ENCODE peak calls at places on chromosomes 16 and 17, in six cellular contexts. One of them, this sample, is unnamed.

GRCh38 chr16:70644763-70645597 is 1.4 kb upstream of the IL34 start:
- DNase-seq in OCI-LY7: peak; percentile 24
- DNase-seq in GM12864: no peak
- DNase-seq in mucosa of descending colon: no peak
- DNase-seq in AG10803: no peak
- DNase-seq in PC-3: no peak
- DNase-seq in this sample: no peak

GRCh38 chr16:84677017-84677803 is 22.6 kb upstream of the USP10 start:
- DNase-seq in AG10803: no peak
- DNase-seq in OCI-LY7: no peak
- DNase-seq in GM12864: no peak
- DNase-seq in PC-3: no peak
- DNase-seq in mucosa of descending colon: no peak
- DNase-seq in this sample: no peak

GRCh38 chr17:69870751-69871199 is 204.2 kb upstream of the KCNJ16 start:
- DNase-seq in OCI-LY7: no peak
- DNase-seq in PC-3: peak; percentile 38
- DNase-seq in mucosa of descending colon: no peak
- DNase-seq in GM12864: no peak
- DNase-seq in AG10803: peak; percentile 92
- DNase-seq in this sample: no peak

GRCh38 chr17:72592242-72592966 is 471.6 kb downstream of the SOX9 start:
- DNase-seq in OCI-LY7: no peak
- DNase-seq in GM12864: no peak
- DNase-seq in mucosa of descending colon: peak; percentile 82
- DNase-seq in AG10803: peak; percentile 81
- DNase-seq in PC-3: peak; percentile 95
- DNase-seq in this sample: peak; percentile 68

GRCh38 chr17:7001562-7001961 is 5.7 kb downstream of the ALOX12 start:
- DNase-seq in AG10803: no peak
- DNase-seq in GM12864: no peak
- DNase-seq in mucosa of descending colon: no peak
- DNase-seq in PC-3: no peak
- DNase-seq in OCI-LY7: no peak
- DNase-seq in this sample: peak; percentile 59

GRCh38 chr17:8264836-8265542 is 15.9 kb downstream of the PFAS start:
- DNase-seq in AG10803: no peak
- DNase-seq in OCI-LY7: no peak
- DNase-seq in PC-3: no peak
- DNase-seq in GM12864: no peak
- DNase-seq in mucosa of descending colon: no peak
- DNase-seq in this sample: no peak

GRCh38 chr17:13405807-13406206 is 195.9 kb downstream of the HS3ST3A1 start:
- DNase-seq in PC-3: no peak
- DNase-seq in GM12864: no peak
- DNase-seq in AG10803: no peak
- DNase-seq in OCI-LY7: no peak
- DNase-seq in mucosa of descending colon: no peak
- DNase-seq in this sample: no peak

GRCh38 chr17:49434821-49435581 is 20.3 kb upstream of the PHB1 start:
- DNase-seq in AG10803: peak; percentile 43
- DNase-seq in mucosa of descending colon: no peak
- DNase-seq in GM12864: no peak
- DNase-seq in OCI-LY7: peak; percentile 63
- DNase-seq in PC-3: peak; percentile 88
- DNase-seq in this sample: no peak

GRCh38 chr17:61385091-61385868 is 14.4 kb upstream of the TBX2 start:
- DNase-seq in PC-3: no peak
- DNase-seq in AG10803: no peak
- DNase-seq in mucosa of descending colon: peak; percentile 38
- DNase-seq in OCI-LY7: no peak
- DNase-seq in GM12864: no peak
- DNase-seq in this sample: no peak

GRCh38 chr17:19386974-19387920 is at the start of gene MFAP4:
- DNase-seq in GM12864: no peak
- DNase-seq in OCI-LY7: no peak
- DNase-seq in AG10803: peak; percentile 96
- DNase-seq in PC-3: no peak
- DNase-seq in mucosa of descending colon: no peak
- DNase-seq in this sample: no peak

GRCh38 chr16:83004868-83005652 is 378.3 kb downstream of the CDH13 start:
- DNase-seq in OCI-LY7: no peak
- DNase-seq in mucosa of descending colon: no peak
- DNase-seq in AG10803: no peak
- DNase-seq in PC-3: no peak
- DNase-seq in GM12864: no peak
- DNase-seq in this sample: no peak

GRCh38 chr17:30571921-30572320 is 94.7 kb downstream of the GOSR1 start:
- DNase-seq in mucosa of descending colon: no peak
- DNase-seq in OCI-LY7: no peak
- DNase-seq in GM12864: no peak
- DNase-seq in PC-3: no peak
- DNase-seq in AG10803: no peak
- DNase-seq in this sample: no peak

GRCh38 chr17:46032909-46033308 is 33.9 kb downstream of the STH start:
- DNase-seq in PC-3: no peak
- DNase-seq in AG10803: no peak
- DNase-seq in OCI-LY7: no peak
- DNase-seq in mucosa of descending colon: no peak
- DNase-seq in GM12864: no peak
- DNase-seq in this sample: no peak

GRCh38 chr16:87297918-87298631 is 19.1 kb downstream of the C16orf95 start:
- DNase-seq in OCI-LY7: peak; percentile 67
- DNase-seq in mucosa of descending colon: no peak
- DNase-seq in PC-3: peak; percentile 31
- DNase-seq in AG10803: no peak
- DNase-seq in GM12864: no peak
- DNase-seq in this sample: no peak

GRCh38 chr16:16016388-16016964 is 67.1 kb downstream of the ABCC1 start:
- DNase-seq in mucosa of descending colon: no peak
- DNase-seq in PC-3: no peak
- DNase-seq in AG10803: no peak
- DNase-seq in GM12864: no peak
- DNase-seq in OCI-LY7: no peak
- DNase-seq in this sample: no peak

GRCh38 chr16:51146256-51146924 is 4.7 kb downstream of the SALL1 start:
- DNase-seq in mucosa of descending colon: no peak
- DNase-seq in GM12864: no peak
- DNase-seq in AG10803: peak; percentile 56
- DNase-seq in PC-3: no peak
- DNase-seq in OCI-LY7: peak; percentile 11
- DNase-seq in this sample: no peak

GRCh38 chr16:56041556-56042140 is 149.6 kb upstream of the GNAO1 start:
- DNase-seq in GM12864: no peak
- DNase-seq in mucosa of descending colon: no peak
- DNase-seq in OCI-LY7: peak; percentile 10
- DNase-seq in AG10803: no peak
- DNase-seq in PC-3: peak; percentile 31
- DNase-seq in this sample: peak; percentile 6

GRCh38 chr16:74623214-74623842 is 16.4 kb upstream of the GLG1 start:
- DNase-seq in AG10803: peak; percentile 62
- DNase-seq in PC-3: peak; percentile 59
- DNase-seq in OCI-LY7: peak; percentile 57
- DNase-seq in mucosa of descending colon: no peak
- DNase-seq in GM12864: no peak
- DNase-seq in this sample: no peak

GRCh38 chr17:61144876-61145564 is 254.6 kb upstream of the TBX2 start:
- DNase-seq in PC-3: no peak
- DNase-seq in OCI-LY7: no peak
- DNase-seq in GM12864: no peak
- DNase-seq in AG10803: no peak
- DNase-seq in mucosa of descending colon: no peak
- DNase-seq in this sample: no peak

GRCh38 chr17:72590882-72591499 is 470.2 kb downstream of the SOX9 start:
- DNase-seq in OCI-LY7: no peak
- DNase-seq in AG10803: no peak
- DNase-seq in PC-3: peak; percentile 57
- DNase-seq in mucosa of descending colon: no peak
- DNase-seq in GM12864: no peak
- DNase-seq in this sample: no peak

GRCh38 chr17:28744104-28744801 is 442 bp downstream of the TRAF4 start:
- DNase-seq in GM12864: no peak
- DNase-seq in OCI-LY7: peak; percentile 68
- DNase-seq in mucosa of descending colon: peak; percentile 83
- DNase-seq in PC-3: no peak
- DNase-seq in AG10803: peak; percentile 36
- DNase-seq in this sample: peak; percentile 77

GRCh38 chr17:10792156-10792555 is 11.7 kb downstream of the TMEM238L start:
- DNase-seq in PC-3: no peak
- DNase-seq in mucosa of descending colon: peak; percentile 70
- DNase-seq in OCI-LY7: no peak
- DNase-seq in AG10803: no peak
- DNase-seq in GM12864: no peak
- DNase-seq in this sample: no peak

GRCh38 chr17:80545499-80545826 is 825 bp downstream of the RPTOR start:
- DNase-seq in OCI-LY7: peak; percentile 27
- DNase-seq in mucosa of descending colon: no peak
- DNase-seq in PC-3: peak; percentile 21
- DNase-seq in AG10803: peak; percentile 8
- DNase-seq in GM12864: no peak
- DNase-seq in this sample: no peak

GRCh38 chr17:37506678-37507077 is 17.0 kb downstream of the DUSP14 start:
- DNase-seq in OCI-LY7: peak; percentile 49
- DNase-seq in AG10803: no peak
- DNase-seq in mucosa of descending colon: no peak
- DNase-seq in GM12864: no peak
- DNase-seq in PC-3: peak; percentile 46
- DNase-seq in this sample: no peak

GRCh38 chr17:13833921-13834320 is 232.2 kb upstream of the HS3ST3A1 start:
- DNase-seq in PC-3: no peak
- DNase-seq in GM12864: no peak
- DNase-seq in mucosa of descending colon: no peak
- DNase-seq in AG10803: peak; percentile 39
- DNase-seq in OCI-LY7: no peak
- DNase-seq in this sample: no peak

GRCh38 chr16:9092282-9092962 is 978 bp downstream of the HAPSTR1 start:
- DNase-seq in OCI-LY7: peak; percentile 52
- DNase-seq in GM12864: no peak
- DNase-seq in mucosa of descending colon: peak; percentile 72
- DNase-seq in PC-3: no peak
- DNase-seq in AG10803: no peak
- DNase-seq in this sample: peak; percentile 62

GRCh38 chr17:48852251-48852650 is 21.4 kb downstream of the CALCOCO2 start:
- DNase-seq in mucosa of descending colon: no peak
- DNase-seq in AG10803: no peak
- DNase-seq in PC-3: no peak
- DNase-seq in GM12864: no peak
- DNase-seq in OCI-LY7: no peak
- DNase-seq in this sample: no peak

GRCh38 chr17:13562271-13562800 is 39.4 kb downstream of the HS3ST3A1 start:
- DNase-seq in GM12864: peak; percentile 5
- DNase-seq in PC-3: peak; percentile 90
- DNase-seq in mucosa of descending colon: no peak
- DNase-seq in AG10803: peak; percentile 92
- DNase-seq in OCI-LY7: no peak
- DNase-seq in this sample: no peak

GRCh38 chr16:2096853-2097620 is 38.7 kb downstream of the PKD1 start:
- DNase-seq in OCI-LY7: no peak
- DNase-seq in PC-3: no peak
- DNase-seq in AG10803: no peak
- DNase-seq in GM12864: no peak
- DNase-seq in mucosa of descending colon: no peak
- DNase-seq in this sample: no peak

DNA sequence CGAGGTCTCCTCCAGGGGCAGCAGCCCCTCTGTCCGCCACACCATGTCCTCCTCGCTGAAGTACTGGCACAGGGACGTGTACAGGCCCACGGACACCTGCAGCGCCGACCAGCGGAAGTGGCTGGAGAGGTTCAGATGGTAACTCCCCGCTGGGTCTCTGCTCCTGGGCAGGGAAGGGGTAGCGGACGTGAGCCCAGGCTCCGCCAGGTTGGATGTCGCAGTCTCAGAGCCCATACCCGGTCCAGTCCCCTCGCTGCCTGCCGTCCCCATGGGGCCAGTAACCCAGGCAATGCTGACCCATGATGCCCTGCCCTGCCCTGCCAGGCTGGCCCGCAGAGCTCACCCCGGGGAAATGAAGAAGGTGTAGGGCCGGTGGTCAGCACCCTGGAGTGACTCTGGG is 33.2 kb downstream of the PKD1 start:
- DNase-seq in AG10803: no peak
- DNase-seq in GM12864: no peak
- DNase-seq in mucosa of descending colon: no peak
- DNase-seq in PC-3: no peak
- DNase-seq in OCI-LY7: no peak
- DNase-seq in this sample: no peak
- H3K4me3 ChIP-seq in AG10803: no peak overlapping the region
- H3K4me3 ChIP-seq in GM12864: no peak overlapping the region
- H3K4me3 ChIP-seq in mucosa of descending colon: no peak overlapping the region
- H3K4me3 ChIP-seq in PC-3: no peak overlapping the region
- H3K4me3 ChIP-seq in OCI-LY7: no peak overlapping the region
- H3K4me3 ChIP-seq in this sample: no peak overlapping the region

DNA sequence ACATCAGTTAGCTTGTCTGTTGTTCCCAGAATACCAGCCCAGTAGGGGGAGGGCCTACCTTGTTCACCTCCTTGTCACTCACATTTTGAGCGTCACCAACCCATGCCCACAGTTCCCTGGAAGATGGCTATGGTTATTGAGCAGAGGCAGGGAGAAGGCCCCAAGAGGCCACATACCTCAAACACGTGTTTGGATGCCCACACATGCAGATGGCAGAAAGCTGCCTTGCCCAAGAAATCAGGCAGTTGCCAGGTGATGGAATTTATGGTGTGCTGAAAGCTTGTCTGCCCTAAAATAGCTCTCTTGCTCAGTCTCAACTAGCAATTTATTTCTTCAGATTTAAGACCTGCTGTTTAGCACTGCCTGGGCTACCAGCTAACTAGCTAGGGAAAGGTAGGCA is 16.5 kb upstream of the CMTM4 start:
- DNase-seq in AG10803: peak; percentile 54
- DNase-seq in PC-3: no peak
- DNase-seq in GM12864: no peak
- DNase-seq in OCI-LY7: no peak
- DNase-seq in mucosa of descending colon: no peak
- DNase-seq in this sample: no peak
- TF ChIP-seq CTCF in AG10803: no peak
- TF ChIP-seq CTCF in PC-3: no peak
- TF ChIP-seq CTCF in GM12864: no peak
- TF ChIP-seq CTCF in OCI-LY7: no peak
- TF ChIP-seq CTCF in mucosa of descending colon: no peak
- TF ChIP-seq CTCF in this sample: no peak

DNA sequence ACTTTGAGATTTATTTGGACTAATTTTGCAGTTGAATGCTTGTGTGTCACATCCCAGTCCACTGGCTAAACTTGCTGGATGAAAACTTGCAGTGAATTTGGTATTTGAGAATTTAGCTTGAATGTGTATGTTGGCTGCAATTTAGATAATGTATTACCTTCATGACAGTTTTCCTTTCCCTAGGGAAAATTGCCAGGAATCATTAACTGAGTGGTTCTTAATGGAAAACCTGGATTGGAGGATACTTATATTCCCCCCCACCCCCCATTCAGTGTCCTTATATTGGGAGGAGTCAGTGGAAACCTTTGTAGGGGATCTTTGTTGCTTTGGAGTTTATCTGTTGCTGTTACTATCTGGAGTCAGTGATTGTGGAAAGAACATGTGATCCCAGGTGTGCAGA is 67.6 kb downstream of the KPNA2 start:
- DNase-seq in OCI-LY7: no peak
- DNase-seq in AG10803: no peak
- DNase-seq in GM12864: no peak
- DNase-seq in mucosa of descending colon: no peak
- DNase-seq in PC-3: no peak
- DNase-seq in this sample: no peak
- H3K4me3 ChIP-seq in OCI-LY7: peak overlapping the region; percentile 81
- H3K4me3 ChIP-seq in AG10803: peak overlapping the region; percentile 71
- H3K4me3 ChIP-seq in GM12864: no peak overlapping the region
- H3K4me3 ChIP-seq in mucosa of descending colon: no peak overlapping the region
- H3K4me3 ChIP-seq in PC-3: peak overlapping the region; percentile 79
- H3K4me3 ChIP-seq in this sample: no peak overlapping the region

GRCh38 chr17:65561394-65562205 is at the start of gene AXIN2:
- DNase-seq in AG10803: peak; percentile 90
- DNase-seq in mucosa of descending colon: peak; percentile 92
- DNase-seq in PC-3: peak; percentile 93
- DNase-seq in GM12864: no peak
- DNase-seq in OCI-LY7: peak; percentile 93
- DNase-seq in this sample: peak; percentile 88
- TF ChIP-seq CTCF in AG10803: peak; percentile 44
- TF ChIP-seq CTCF in mucosa of descending colon: no peak
- TF ChIP-seq CTCF in PC-3: no peak
- TF ChIP-seq CTCF in GM12864: peak; percentile 36
- TF ChIP-seq CTCF in OCI-LY7: peak; percentile 45
- TF ChIP-seq CTCF in this sample: no peak